ENCODE peak calls at places on chromosomes 3 and 15, in seven cellular contexts. B is MCF 10A, L is omental fat pad, S is GM12865, I is adrenal gland, C is heart left ventricle, D is HFF-Myc. H is an unnamed sample.

GRCh38 chr3:149534671-149535394 is 60.3 kb downstream of the TM4SF4 start:
- DNase-seq in B (no peak), L (no peak), S (no peak), I (no peak), C (no peak), D (no peak), H (no peak)

GRCh38 chr3:133962879-133963278 is 66.8 kb downstream of the SLCO2A1 start:
- DNase-seq in B (peak; percentile 50), L (no peak), S (no peak), I (no peak), C (no peak), D (peak; percentile 56), H (peak; percentile 47)

GRCh38 chr15:39786444-39787056 is 3.9 kb upstream of the FSIP1 start:
- DNase-seq in B (peak; percentile 67), L (no peak), S (peak; percentile 58), I (no peak), C (no peak), D (peak; percentile 53), H (peak; percentile 11)

GRCh38 chr15:70615435-70616310 is 147.7 kb downstream of the UACA start:
- DNase-seq in B (no peak), L (no peak), S (no peak), I (no peak), C (no peak), D (no peak), H (no peak)

GRCh38 chr15:42903388-42904324 is 16.9 kb downstream of the TTBK2 start:
- DNase-seq in B (no peak), L (no peak), S (peak; percentile 10), I (no peak), C (no peak), D (no peak), H (no peak)

GRCh38 chr3:18061737-18062136 is 319.3 kb upstream of the TBC1D5 start:
- DNase-seq in B (no peak), L (no peak), S (no peak), I (peak; percentile 20), C (no peak), D (no peak), H (no peak)

GRCh38 chr3:141646760-141647561 is 91.1 kb upstream of the RNF7 start:
- DNase-seq in B (peak; percentile 57), L (no peak), S (peak; percentile 39), I (peak; percentile 73), C (no peak), D (peak; percentile 46), H (peak; percentile 67)

GRCh38 chr3:69983546-69984265 is 15.8 kb upstream of the SAMMSON start:
- DNase-seq in B (no peak), L (no peak), S (peak; percentile 14), I (no peak), C (no peak), D (no peak), H (no peak)

GRCh38 chr3:104598848-104599501 is 767.7 kb upstream of the ALCAM start:
- DNase-seq in B (peak; percentile 50), L (no peak), S (peak; percentile 2), I (no peak), C (no peak), D (no peak), H (no peak)

GRCh38 chr15:88882745-88883144 is 12.6 kb downstream of the HAPLN3 start:
- DNase-seq in B (peak; percentile 32), L (no peak), S (no peak), I (no peak), C (no peak), D (no peak), H (no peak)

GRCh38 chr15:41411031-41411430 is 5.9 kb upstream of the RTF1 start:
- DNase-seq in B (no peak), L (no peak), S (no peak), I (no peak), C (no peak), D (no peak), H (no peak)

GRCh38 chr3:135117977-135118376 is 322.9 kb downstream of the EPHB1 start:
- DNase-seq in B (no peak), L (no peak), S (no peak), I (no peak), C (no peak), D (no peak), H (no peak)

GRCh38 chr15:99454941-99455795 is 110.6 kb upstream of the MEF2A start:
- DNase-seq in B (peak; percentile 97), L (peak; percentile 54), S (no peak), I (peak; percentile 53), C (peak; percentile 92), D (peak; percentile 73), H (peak; percentile 86)

GRCh38 chr3:31188112-31188511 is 293.7 kb upstream of the GADL1 start:
- DNase-seq in B (no peak), L (no peak), S (no peak), I (no peak), C (no peak), D (no peak), H (no peak)

DNA sequence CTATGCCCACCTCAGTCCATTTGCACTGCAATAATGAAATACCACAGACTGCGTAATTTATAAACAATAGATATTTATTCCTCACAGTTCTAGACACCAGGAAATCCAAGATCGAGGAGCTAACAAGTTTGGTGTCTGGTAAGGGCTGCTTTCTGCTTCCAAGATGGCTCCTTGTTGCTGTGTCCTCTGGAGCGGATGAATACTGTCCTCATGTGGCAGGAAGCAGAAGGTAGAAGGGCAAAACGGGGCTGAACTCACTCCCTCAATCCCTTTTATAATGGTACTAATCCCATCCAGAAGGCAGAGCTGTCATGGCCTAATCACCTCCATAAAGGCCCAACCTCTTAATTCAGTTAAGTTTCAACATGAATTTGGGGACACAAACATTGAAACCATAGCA is 75.3 kb downstream of the P2RY1 start:
- DNase-seq in B (no peak), L (no peak), S (peak; percentile 28), I (no peak), C (no peak), D (no peak), H (no peak)
- TF ChIP-seq CTCF in B (no peak), L (no peak), S (peak; percentile 4), I (no peak), C (no peak), D (no peak), H (no peak)

GRCh38 chr3:11062704-11063103 is 70.2 kb downstream of the SLC6A1 start:
- DNase-seq in B (no peak), L (no peak), S (no peak), I (no peak), C (no peak), D (no peak), H (no peak)

GRCh38 chr3:11059090-11059798 is 66.7 kb downstream of the SLC6A1 start:
- DNase-seq in B (peak; percentile 80), L (no peak), S (peak; percentile 24), I (peak; percentile 57), C (no peak), D (peak; percentile 42), H (peak; percentile 66)

GRCh38 chr3:11057655-11058054 is 65.1 kb downstream of the SLC6A1 start:
- DNase-seq in B (no peak), L (no peak), S (no peak), I (no peak), C (no peak), D (no peak), H (no peak)

GRCh38 chr3:11060500-11061251 is 68.1 kb downstream of the SLC6A1 start:
- DNase-seq in B (peak; percentile 78), L (peak; percentile 40), S (peak; percentile 33), I (peak; percentile 49), C (peak; percentile 80), D (no peak), H (peak; percentile 78)

DNA sequence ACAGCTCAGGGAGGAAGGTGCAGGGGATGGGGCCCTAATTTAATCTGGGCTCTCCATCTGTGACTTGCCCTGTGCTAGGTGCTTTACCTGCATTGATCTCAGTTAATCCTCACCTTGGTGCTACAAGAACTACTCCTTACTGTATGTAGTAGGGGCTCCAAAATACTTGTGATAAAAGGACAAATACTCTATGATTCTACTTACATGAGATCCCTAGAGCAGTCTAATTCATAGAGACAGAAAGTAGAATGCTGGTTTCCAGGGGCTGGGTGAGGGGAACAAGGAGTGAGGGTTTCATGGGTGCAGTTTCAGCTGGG is 67.2 kb downstream of the SLC6A1 start:
- DNase-seq in B (no peak), L (no peak), S (no peak), I (no peak), C (no peak), D (no peak), H (no peak)
- TF ChIP-seq CTCF in B (no peak), L (no peak), S (no peak), I (no peak), C (no peak), D (no peak), H (no peak)

GRCh38 chr3:177640319-177640997 is 443.2 kb upstream of the TBL1XR1 start:
- DNase-seq in B (peak; percentile 6), L (no peak), S (peak; percentile 25), I (no peak), C (no peak), D (no peak), H (no peak)
- TF ChIP-seq CTCF in B (no peak), L (no peak), S (no peak), I (no peak), C (no peak), D (no peak), H (no peak)

GRCh38 chr3:39707314-39707909 is 102.0 kb upstream of the MYRIP start:
- DNase-seq in B (peak; percentile 43), L (no peak), S (peak; percentile 43), I (peak; percentile 17), C (no peak), D (no peak), H (peak; percentile 32)
- TF ChIP-seq CTCF in B (peak; percentile 32), L (no peak), S (peak; percentile 62), I (peak; percentile 52), C (peak; percentile 65), D (peak; percentile 59), H (no peak)

DNA sequence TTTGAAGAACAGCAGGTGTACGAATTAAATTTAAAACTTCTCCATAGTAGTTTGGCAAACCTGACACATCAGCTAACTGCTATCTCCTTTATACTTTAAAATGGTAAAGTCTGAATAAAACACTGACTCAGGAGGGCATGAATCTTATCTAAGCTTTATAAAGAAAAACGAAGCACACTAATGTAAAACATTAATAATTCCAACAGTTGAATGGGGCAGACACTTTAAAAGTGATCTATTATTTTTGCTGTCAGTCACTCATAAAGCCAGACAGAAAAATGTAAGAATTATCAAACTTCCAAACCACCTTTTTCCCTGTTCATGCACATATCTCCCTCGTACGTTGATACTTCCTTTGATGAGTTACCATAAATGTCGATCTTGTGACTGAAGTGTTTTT is 2.6 kb downstream of the ARF4 start:
- DNase-seq in B (no peak), L (no peak), S (no peak), I (no peak), C (no peak), D (no peak), H (no peak)
- TF ChIP-seq CTCF in B (no peak), L (no peak), S (no peak), I (no peak), C (no peak), D (no peak), H (no peak)

H was measured in Calu3.